ENCODE peak calls at places on chromosomes 12 and 14, in seven cellular contexts. V is CD8-positive, alpha-beta T cell; L is dorsolateral prefrontal cortex; T is pancreas; H is fibroblast of lung; E is neuronal stem cell; Q is effector memory CD4-positive, alpha-beta T cell. S is an unnamed sample.

GRCh38 chr12:101455685-101456084 is 19.5 kb upstream of the SPIC start:
- DNase-seq in V (peak; percentile 9), L (no peak), T (no peak), H (no peak), E (no peak), Q (no peak), S (peak; percentile 60)

GRCh38 chr14:53470351-53471043 is 317.4 kb upstream of the DDHD1 start:
- DNase-seq in V (no peak), L (no peak), T (no peak), H (peak; percentile 37), E (no peak), Q (no peak), S (no peak)

GRCh38 chr14:62667515-62667914 is 377.7 kb downstream of the KCNH5 start:
- DNase-seq in V (no peak), L (no peak), T (no peak), H (no peak), E (no peak), Q (no peak), S (no peak)

GRCh38 chr14:80959448-80960006 is 4.1 kb downstream of the TSHR start:
- DNase-seq in V (peak; percentile 30), L (no peak), T (no peak), H (no peak), E (no peak), Q (peak; percentile 40), S (peak; percentile 89)

GRCh38 chr14:73463411-73463810 is 5.1 kb upstream of the NUMB start:
- DNase-seq in V (no peak), L (peak; percentile 31), T (no peak), H (peak; percentile 96), E (no peak), Q (no peak), S (peak; percentile 17)

GRCh38 chr14:64324461-64325255 is 30.5 kb upstream of the ESR2 start:
- DNase-seq in V (no peak), L (no peak), T (no peak), H (peak; percentile 57), E (no peak), Q (no peak), S (no peak)

GRCh38 chr12:14986449-14986848 is 13.6 kb downstream of the PDE6H start:
- DNase-seq in V (no peak), L (no peak), T (no peak), H (no peak), E (no peak), Q (no peak), S (no peak)

GRCh38 chr14:60266021-60266937 is 17.3 kb downstream of the PPM1A start:
- DNase-seq in V (no peak), L (no peak), T (no peak), H (peak; percentile 33), E (no peak), Q (no peak), S (no peak)

GRCh38 chr12:116441292-116441691 is 117.9 kb upstream of the MAP1LC3B2 start:
- DNase-seq in V (no peak), L (no peak), T (no peak), H (no peak), E (no peak), Q (no peak), S (peak; percentile 24)

DNA sequence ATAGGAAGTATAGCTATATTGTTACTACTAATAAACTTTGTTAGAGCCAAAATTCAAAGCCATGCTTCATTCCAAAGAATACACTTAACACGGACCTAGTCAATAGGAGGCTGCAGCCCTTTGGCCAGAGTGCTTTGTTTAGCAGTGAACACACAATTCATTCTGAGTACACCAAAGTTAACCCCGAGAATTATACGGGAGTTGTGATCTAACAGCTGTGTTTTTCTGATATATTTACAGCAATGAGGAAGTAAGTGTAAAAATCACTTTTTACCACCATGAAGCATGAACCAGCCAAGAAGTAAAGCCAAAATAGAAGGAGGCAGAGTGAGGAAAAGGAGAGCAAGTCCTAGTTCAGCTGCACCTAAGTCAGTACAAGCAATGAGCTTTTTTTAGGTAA is 156.8 kb upstream of the PDE3A start:
- DNase-seq in V (no peak), L (no peak), T (no peak), H (peak; percentile 18), E (no peak), Q (no peak), S (no peak)
- H3K27ac ChIP-seq in V (no peak overlapping the region), L (peak overlapping the region; percentile 48), T (no peak overlapping the region), H (no peak overlapping the region), E (peak overlapping the region; percentile 63), Q (no peak overlapping the region), S (no peak overlapping the region)

DNA sequence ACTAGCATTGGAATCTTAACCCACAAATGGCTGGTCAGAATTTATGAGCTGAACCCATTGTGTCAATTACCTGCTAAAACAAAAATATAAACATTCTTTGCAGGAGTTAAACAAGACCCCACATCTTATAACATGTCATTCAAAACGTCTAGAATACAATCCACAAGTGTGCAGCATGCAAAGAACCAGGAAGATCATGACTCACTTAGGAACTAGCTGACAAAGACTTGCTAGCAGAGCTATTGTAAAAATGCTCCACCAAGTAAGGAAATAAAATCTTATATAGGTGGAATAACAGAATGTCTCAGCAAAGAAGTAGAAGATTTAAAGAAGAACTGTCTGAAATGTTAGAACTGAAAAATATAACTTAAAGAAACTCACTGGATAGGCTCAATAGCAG is 26.5 kb upstream of the POC1B start:
- DNase-seq in V (no peak), L (no peak), T (no peak), H (no peak), E (no peak), Q (no peak), S (no peak)
- H3K27ac ChIP-seq in V (no peak overlapping the region), L (no peak overlapping the region), T (no peak overlapping the region), H (no peak overlapping the region), E (no peak overlapping the region), Q (no peak overlapping the region), S (no peak overlapping the region)

GRCh38 chr14:101852785-101853184 is 91.3 kb downstream of the PPP2R5C start:
- DNase-seq in V (no peak), L (no peak), T (no peak), H (no peak), E (no peak), Q (no peak), S (no peak)

GRCh38 chr14:101851716-101852395 is 90.3 kb downstream of the PPP2R5C start:
- DNase-seq in V (no peak), L (no peak), T (no peak), H (no peak), E (no peak), Q (no peak), S (no peak)

GRCh38 chr14:101855958-101856357 is 94.4 kb downstream of the PPP2R5C start:
- DNase-seq in V (no peak), L (no peak), T (no peak), H (no peak), E (no peak), Q (no peak), S (no peak)

GRCh38 chr14:101853455-101854018 is 92.0 kb downstream of the PPP2R5C start:
- DNase-seq in V (no peak), L (no peak), T (no peak), H (no peak), E (no peak), Q (no peak), S (no peak)

DNA sequence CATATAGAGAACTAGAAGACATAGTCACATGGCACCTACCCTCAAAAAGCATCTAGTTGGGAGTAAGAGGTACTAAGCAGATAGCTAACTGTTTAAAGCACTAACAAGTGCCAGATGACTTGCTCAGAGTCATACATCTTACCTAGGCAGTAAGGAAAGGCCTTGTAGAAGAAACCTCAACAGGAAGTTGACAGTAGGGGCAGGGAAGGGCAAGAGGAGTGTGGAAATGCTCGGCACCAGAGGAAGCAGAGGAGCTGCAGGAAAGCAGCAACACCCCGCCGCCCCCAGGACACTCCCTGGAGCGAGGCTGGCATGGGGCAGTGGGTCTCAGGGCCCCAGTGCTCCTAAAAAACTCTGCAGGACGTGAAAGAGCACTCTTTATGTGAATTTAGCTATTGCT is 92.9 kb downstream of the PPP2R5C start:
- DNase-seq in V (no peak), L (no peak), T (no peak), H (no peak), E (no peak), Q (no peak), S (peak; percentile 38)
- H3K27ac ChIP-seq in V (no peak overlapping the region), L (no peak overlapping the region), T (no peak overlapping the region), H (no peak overlapping the region), E (no peak overlapping the region), Q (peak overlapping the region; percentile 40), S (peak overlapping the region; percentile 40)

GRCh38 chr14:50967719-50968266 is 23.5 kb upstream of the PYGL start:
- DNase-seq in V (no peak), L (no peak), T (no peak), H (no peak), E (no peak), Q (no peak), S (no peak)
- H3K27ac ChIP-seq in V (no peak overlapping the region), L (no peak overlapping the region), T (no peak overlapping the region), H (no peak overlapping the region), E (no peak overlapping the region), Q (no peak overlapping the region), S (no peak overlapping the region)

DNA sequence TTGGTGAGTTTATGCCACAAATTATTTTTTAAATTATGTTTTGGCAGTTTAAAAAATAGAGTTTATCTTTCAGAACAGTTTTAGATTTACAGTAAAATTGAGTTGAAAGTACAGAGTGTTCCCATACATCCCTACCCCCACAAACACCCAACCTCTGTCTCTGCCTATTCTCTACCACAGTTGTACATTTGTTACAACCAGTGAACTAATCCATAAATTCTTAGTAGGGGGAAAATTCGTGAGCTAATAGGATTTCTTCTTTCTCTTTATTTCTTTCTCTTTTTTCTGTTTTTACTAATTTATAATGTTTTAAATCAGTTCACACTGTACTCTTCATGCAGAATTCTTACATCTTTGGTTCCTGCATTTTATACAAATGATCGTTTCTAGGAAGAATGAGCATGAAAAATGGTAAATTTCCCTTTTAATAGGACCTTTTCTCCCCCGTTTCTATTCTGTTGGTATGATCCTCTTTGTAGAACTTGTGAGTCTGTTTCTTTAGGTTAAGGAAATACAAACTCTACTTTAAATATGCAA is 56.7 kb downstream of the MIPOL1 start:
- DNase-seq in V (no peak), L (no peak), T (no peak), H (no peak), E (no peak), Q (no peak), S (no peak)
- H3K27ac ChIP-seq in V (no peak overlapping the region), L (no peak overlapping the region), T (no peak overlapping the region), H (no peak overlapping the region), E (no peak overlapping the region), Q (no peak overlapping the region), S (no peak overlapping the region)

S was measured in DND-41.